ENCODE peak calls at places on chromosomes 3 and 15, in six cellular contexts. G, H, A, K, L and I are unnamed samples. For H3K4me1, H3K9me3 and H3K27me3, the result is how much of the 10 kb centered on the place peaks cover.

GRCh38 chr3:195764961-195765706 is 44.4 kb downstream of the MUC20 start:
- DNase-seq in H (no peak), A (no peak), K (no peak), G (no peak), L (no peak), I (no peak)

GRCh38 chr3:45555154-45555591 is 39.4 kb upstream of the LIMD1 start:
- DNase-seq in G (no peak), K (no peak), A (no peak), L (no peak), H (no peak), I (no peak)

GRCh38 chr15:77019476-77020331 is 24.8 kb downstream of the PSTPIP1 start:
- DNase-seq in H (no peak), L (no peak), A (peak), K (no peak), G (no peak), I (no peak)

GRCh38 chr3:104943931-104944330 is 422.8 kb upstream of the ALCAM start:
- DNase-seq in L (no peak), G (no peak), K (no peak), A (no peak), H (no peak), I (no peak)

GRCh38 chr3:1987983-1988382 is 110.7 kb upstream of the CNTN4 start:
- DNase-seq in A (no peak), K (peak), G (peak), L (no peak), H (no peak), I (no peak)

GRCh38 chr15:45130291-45131000 is 652 bp downstream of the DUOX1 start:
- DNase-seq in H (no peak), L (no peak), G (no peak), A (peak), K (no peak), I (no peak)

GRCh38 chr3:163924600-163924999 is 1153.7 kb downstream of the SI start:
- DNase-seq in H (no peak), K (no peak), A (no peak), G (no peak), L (no peak), I (no peak)

GRCh38 chr3:49265987-49266386 is 11.0 kb downstream of the C3orf62 start:
- DNase-seq in G (no peak), A (no peak), K (no peak), L (no peak), H (no peak), I (no peak)

GRCh38 chr3:67415504-67415903 is 238.9 kb downstream of the SUCLG2 start:
- DNase-seq in A (no peak), G (no peak), L (no peak), H (no peak), K (no peak), I (no peak)

GRCh38 chr15:50925281-50925680 is 16.8 kb downstream of the AP4E1 start:
- DNase-seq in A (no peak), L (no peak), H (no peak), G (no peak), K (no peak), I (no peak)

GRCh38 chr15:99176757-99177156 is 71.9 kb downstream of the SYNM start:
- DNase-seq in A (no peak), L (no peak), K (no peak), G (no peak), H (no peak), I (no peak)

GRCh38 chr3:69385723-69386483 is at the start of gene FRMD4B:
- DNase-seq in G (no peak), K (peak), L (no peak), H (peak), A (peak), I (peak)

GRCh38 chr3:116426036-116426435 is 19.3 kb downstream of the LSAMP start:
- DNase-seq in H (no peak), A (no peak), G (no peak), L (no peak), K (no peak), I (no peak)

GRCh38 chr3:8318002-8318649 is 183.5 kb upstream of the LMCD1 start:
- DNase-seq in H (no peak), G (no peak), L (no peak), K (no peak), A (no peak), I (no peak)

GRCh38 chr3:72185549-72186484 is 400.9 kb upstream of the PROK2 start:
- DNase-seq in G (no peak), H (peak), L (no peak), A (no peak), K (peak), I (no peak)

GRCh38 chr3:106819445-106819844 is 557.8 kb upstream of the CCDC54 start:
- DNase-seq in H (no peak), A (no peak), L (no peak), K (no peak), G (no peak), I (no peak)

GRCh38 chr3:183513046-183513706 is 42.3 kb downstream of the KLHL6 start:
- DNase-seq in L (peak), H (peak), K (peak), A (no peak), G (no peak), I (no peak)

GRCh38 chr3:136351905-136352304 is 101.8 kb downstream of the PCCB start:
- DNase-seq in A (no peak), G (no peak), H (no peak), K (no peak), L (no peak), I (no peak)

GRCh38 chr3:140205598-140205997 is 270.6 kb downstream of the CLSTN2 start:
- DNase-seq in G (no peak), L (no peak), K (no peak), H (no peak), A (no peak), I (no peak)

GRCh38 chr3:3605181-3605580 is 194.1 kb upstream of the LRRN1 start:
- DNase-seq in L (no peak), A (no peak), G (no peak), K (no peak), H (no peak), I (no peak)

GRCh38 chr15:93037341-93038063 is 51.5 kb downstream of the RGMA start:
- DNase-seq in G (no peak), K (no peak), H (peak), L (no peak), A (peak), I (peak)

GRCh38 chr3:8470801-8471200 is 30.8 kb upstream of the LMCD1 start:
- DNase-seq in K (no peak), G (no peak), A (no peak), L (no peak), H (no peak), I (no peak)

GRCh38 chr3:133799794-133800585 is 5.6 kb upstream of the SRPRB start:
- DNase-seq in H (peak), G (no peak), L (no peak), A (no peak), K (no peak), I (no peak)

GRCh38 chr3:127041933-127042332 is 59.0 kb downstream of the PLXNA1 start:
- DNase-seq in H (no peak), G (no peak), A (peak), K (no peak), L (no peak), I (peak)

GRCh38 chr15:74951006-74951405 is 5.6 kb downstream of the RPP25 start:
- DNase-seq in A (no peak), G (no peak), K (no peak), H (no peak), L (no peak), I (no peak)

GRCh38 chr3:161212892-161213291 is 8.2 kb upstream of the NMD3 start:
- DNase-seq in L (no peak), H (no peak), G (no peak), K (no peak), A (no peak), I (no peak)

GRCh38 chr3:119235151-119235550 is 5.5 kb downstream of the B4GALT4 start:
- DNase-seq in G (no peak), L (no peak), A (no peak), H (no peak), K (no peak), I (no peak)

GRCh38 chr3:147267431-147267830 is 138.9 kb downstream of the ZIC4 start:
- DNase-seq in L (no peak), H (no peak), A (no peak), G (no peak), K (no peak), I (no peak)

GRCh38 chr3:117611242-117611641 is 901.7 kb downstream of the TUSC7 start:
- DNase-seq in G (no peak), K (no peak), A (no peak), L (no peak), H (no peak), I (no peak)

GRCh38 chr3:122533931-122534334 is 19.2 kb upstream of the KPNA1 start:
- DNase-seq in A (no peak), G (no peak), K (peak), L (no peak), H (no peak), I (no peak)

GRCh38 chr3:71447803-71448202 is 135.7 kb downstream of the FOXP1 start:
- DNase-seq in A (no peak), H (no peak), L (no peak), G (no peak), K (no peak), I (no peak)

GRCh38 chr3:9678493-9678892 is 25.1 kb upstream of the CPNE9 start:
- DNase-seq in A (no peak), L (no peak), H (no peak), G (no peak), K (peak), I (no peak)

GRCh38 chr3:56303508-56303907 is 164.8 kb downstream of the ERC2 start:
- DNase-seq in G (peak), L (no peak), K (no peak), H (no peak), A (no peak), I (no peak)

GRCh38 chr15:90866161-90866715 is 2.1 kb upstream of the FURIN start:
- DNase-seq in G (no peak), A (no peak), K (no peak), H (no peak), L (no peak), I (no peak)

GRCh38 chr15:90869140-90869541 is 753 bp downstream of the FURIN start:
- DNase-seq in K (no peak), H (no peak), L (no peak), G (no peak), A (no peak), I (no peak)

GRCh38 chr15:90869601-90870353 is 1.4 kb downstream of the FURIN start:
- DNase-seq in G (no peak), L (no peak), H (peak), K (peak), A (peak), I (peak)

GRCh38 chr15:90866800-90867199 is 1.6 kb upstream of the FURIN start:
- DNase-seq in H (no peak), A (no peak), K (no peak), L (no peak), G (no peak), I (no peak)

GRCh38 chr15:90868261-90868689 is at the start of gene FURIN:
- DNase-seq in K (no peak), L (no peak), G (no peak), A (no peak), H (no peak), I (no peak)
- H3K4me1 ChIP-seq in K (under half), L (under half), G (under half), A (under half), H (under half), I (under half)

DNA sequence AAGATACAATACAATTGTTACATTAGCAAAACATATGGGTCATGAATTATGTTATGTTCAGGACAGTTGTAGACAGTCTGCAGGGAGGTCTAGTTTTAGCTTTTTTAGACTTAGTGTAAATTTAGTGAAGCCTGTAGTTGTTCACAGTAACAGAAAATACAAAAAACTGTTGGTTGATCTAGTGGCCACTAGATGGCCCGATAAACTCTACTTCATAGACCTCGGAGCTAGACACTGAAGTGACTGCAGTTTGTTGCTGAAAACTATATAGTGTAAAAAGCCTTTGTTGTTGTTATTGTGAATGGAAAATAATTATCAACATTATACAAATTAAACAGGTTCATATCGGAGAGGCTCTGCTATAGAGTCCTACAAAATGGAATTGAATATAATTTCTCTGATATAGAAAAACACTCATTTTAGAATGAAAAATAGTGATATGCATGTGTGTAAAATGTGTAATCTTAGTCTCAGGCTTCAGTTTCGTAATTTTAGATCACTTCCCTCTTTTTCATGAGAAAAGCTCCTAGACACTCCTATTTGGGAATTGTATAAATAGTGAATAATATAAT is 18.3 kb downstream of the MAGEL2 start:
- DNase-seq in K (no peak), L (no peak), H (no peak), A (no peak), G (no peak), I (no peak)
- H3K9me3 ChIP-seq in K (under half), L (under half), H (under half), A (under half), G (under half), I (under half)

GRCh38 chr3:180764481-180764880 is 85.2 kb upstream of the CCDC39 start:
- DNase-seq in L (no peak), H (no peak), A (no peak), G (no peak), K (no peak), I (no peak)

DNA sequence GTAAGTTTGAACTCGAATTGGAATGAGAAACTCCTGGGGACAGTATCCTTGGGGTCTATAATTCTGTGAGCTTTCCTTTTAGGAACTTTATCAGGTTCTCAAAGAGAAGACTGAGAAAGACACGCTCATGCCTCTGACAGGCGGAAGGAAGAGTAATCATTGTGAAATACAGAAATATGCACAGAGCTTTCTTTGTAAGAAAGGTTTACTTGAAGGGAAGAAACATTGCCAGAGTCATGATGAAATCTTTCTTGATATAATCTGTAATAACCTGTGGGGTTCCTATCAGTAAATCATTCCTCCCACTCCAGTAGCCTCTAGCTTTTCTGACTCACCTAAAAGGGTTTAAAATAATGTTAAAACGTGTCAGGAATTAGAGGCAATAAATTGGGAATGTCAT is 83.6 kb upstream of the CCDC39 start:
- DNase-seq in L (no peak), G (no peak), H (no peak), K (no peak), A (no peak), I (no peak)
- H3K27me3 ChIP-seq in L (under half), G (under half), H (under half), K (under half), A (under half), I (under half)

DNA sequence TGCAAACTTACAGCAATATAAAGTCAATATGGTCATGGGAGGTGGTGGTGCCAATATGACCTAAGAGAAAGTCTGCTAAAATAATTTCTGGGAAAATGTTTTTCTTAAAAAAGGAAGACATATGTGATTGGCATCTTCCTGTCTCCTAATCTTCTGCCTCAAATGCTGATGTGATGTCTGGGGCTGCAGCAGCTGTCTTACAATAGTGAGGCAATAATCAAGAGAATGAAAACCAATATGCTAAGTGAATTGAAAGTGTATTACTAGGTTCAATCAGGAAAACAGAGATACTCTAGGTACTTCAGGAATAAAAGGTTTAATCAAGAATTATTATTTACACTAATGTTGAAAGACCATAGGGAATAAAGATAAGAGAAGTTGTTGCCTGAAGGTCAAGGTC is 7.2 kb upstream of the STT3B start:
- DNase-seq in A (no peak), L (no peak), G (no peak), K (no peak), H (no peak), I (no peak)
- H3K4me1 ChIP-seq in A (under half), L (under half), G (under half), K (under half), H (under half), I (under half)

GRCh38 chr3:32996755-32997091 is 45.3 kb downstream of the CCR4 start:
- DNase-seq in A (no peak), H (no peak), G (no peak), K (no peak), L (no peak), I (no peak)
- H3K9me3 ChIP-seq in A (under half), H (under half), G (under half), K (under half), L (under half), I (under half)

DNA sequence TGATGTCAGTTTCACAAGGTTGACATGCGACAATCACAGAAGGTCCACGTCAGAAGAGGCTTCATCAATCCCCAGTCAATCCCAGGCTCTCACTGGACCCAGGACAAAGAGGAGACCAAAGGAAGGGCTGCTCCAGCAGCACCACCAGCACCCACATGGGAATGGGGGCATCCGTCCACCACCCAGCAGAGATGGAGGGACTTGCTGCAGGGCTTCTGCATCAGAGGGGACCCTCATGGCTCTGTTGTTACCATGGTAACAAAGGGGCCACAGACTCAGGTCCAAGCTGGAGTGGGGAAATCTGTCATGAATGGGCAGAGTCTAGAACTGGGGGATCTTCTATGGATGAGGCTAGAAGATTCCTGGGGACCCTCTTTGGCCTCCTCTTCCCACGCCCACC is 13.1 kb downstream of the PLA2G4F start:
- DNase-seq in G (no peak), K (no peak), A (peak), H (no peak), L (no peak), I (no peak)
- H3K27me3 ChIP-seq in G (under half), K (under half), A (under half), H (under half), L (under half), I (under half)